ENCODE peak calls at places on chromosome 5, in six cellular contexts. J is foreskin keratinocyte, O is Peyer's patch, X is HCT116, V is heart left ventricle, U is heart right ventricle. H is an unnamed sample.

GRCh38 chr5:32230356-32231099 is 56.4 kb upstream of the GOLPH3 start:
- DNase-seq in O (no peak), V (no peak), X (no peak), J (no peak), U (no peak), H (no peak)

GRCh38 chr5:1468629-1469527 is 23.6 kb upstream of the SLC6A3 start:
- DNase-seq in X (no peak), V (peak), J (no peak), O (peak), U (no peak), H (no peak)

GRCh38 chr5:111754190-111754589 is 2.8 kb downstream of the NREP start:
- DNase-seq in U (no peak), V (no peak), O (no peak), J (no peak), X (no peak), H (no peak)

GRCh38 chr5:157463621-157464407 is 3.8 kb downstream of the NIPAL4 start:
- DNase-seq in V (no peak), X (peak), J (peak), O (no peak), U (no peak), H (no peak)

GRCh38 chr5:79183617-79184016 is 52.3 kb upstream of the JMY start:
- DNase-seq in U (no peak), O (no peak), X (no peak), J (peak), V (no peak), H (no peak)

GRCh38 chr5:12934722-12935121 is 1009.8 kb downstream of the DNAH5 start:
- DNase-seq in J (peak), O (no peak), X (no peak), U (no peak), V (no peak), H (no peak)

GRCh38 chr5:23158179-23158578 is 305.0 kb upstream of the CDH12 start:
- DNase-seq in X (no peak), O (no peak), V (no peak), J (no peak), U (no peak), H (no peak)

GRCh38 chr5:176619569-176620332 is 9.8 kb upstream of the GPRIN1 start:
- DNase-seq in U (no peak), J (no peak), X (no peak), V (no peak), O (no peak), H (no peak)

GRCh38 chr5:127254729-127255284 is 35.8 kb upstream of the MEGF10 start:
- DNase-seq in V (no peak), U (no peak), O (no peak), X (peak), J (peak), H (no peak)

GRCh38 chr5:148042920-148043319 is 20.9 kb upstream of the SPINK5 start:
- DNase-seq in U (no peak), X (no peak), V (no peak), J (no peak), O (no peak), H (no peak)

GRCh38 chr5:171420429-171421231 is 1.2 kb downstream of the FGF18 start:
- DNase-seq in X (no peak), U (peak), J (peak), V (peak), O (peak), H (peak)

GRCh38 chr5:40453689-40454088 is 226.0 kb upstream of the PTGER4 start:
- DNase-seq in X (no peak), O (no peak), V (no peak), U (no peak), J (no peak), H (no peak)
- H3K27ac ChIP-seq in X (no peak), O (no peak), V (no peak), U (no peak), J (no peak), H (no peak)

GRCh38 chr5:132387649-132388117 is 18.2 kb downstream of the SLC22A5 start:
- DNase-seq in X (peak), O (peak), J (peak), U (peak), V (peak), H (no peak)

GRCh38 chr5:132389051-132389331 is 19.5 kb downstream of the SLC22A5 start:
- DNase-seq in X (no peak), U (no peak), J (no peak), V (no peak), O (no peak), H (no peak)

GRCh38 chr5:132386644-132387286 is 17.3 kb downstream of the SLC22A5 start:
- DNase-seq in U (peak), J (peak), O (peak), V (peak), X (peak), H (peak)

GRCh38 chr5:132389453-132390286 is 20.2 kb downstream of the SLC22A5 start:
- DNase-seq in O (no peak), U (no peak), J (peak), V (no peak), X (peak), H (no peak)

DNA sequence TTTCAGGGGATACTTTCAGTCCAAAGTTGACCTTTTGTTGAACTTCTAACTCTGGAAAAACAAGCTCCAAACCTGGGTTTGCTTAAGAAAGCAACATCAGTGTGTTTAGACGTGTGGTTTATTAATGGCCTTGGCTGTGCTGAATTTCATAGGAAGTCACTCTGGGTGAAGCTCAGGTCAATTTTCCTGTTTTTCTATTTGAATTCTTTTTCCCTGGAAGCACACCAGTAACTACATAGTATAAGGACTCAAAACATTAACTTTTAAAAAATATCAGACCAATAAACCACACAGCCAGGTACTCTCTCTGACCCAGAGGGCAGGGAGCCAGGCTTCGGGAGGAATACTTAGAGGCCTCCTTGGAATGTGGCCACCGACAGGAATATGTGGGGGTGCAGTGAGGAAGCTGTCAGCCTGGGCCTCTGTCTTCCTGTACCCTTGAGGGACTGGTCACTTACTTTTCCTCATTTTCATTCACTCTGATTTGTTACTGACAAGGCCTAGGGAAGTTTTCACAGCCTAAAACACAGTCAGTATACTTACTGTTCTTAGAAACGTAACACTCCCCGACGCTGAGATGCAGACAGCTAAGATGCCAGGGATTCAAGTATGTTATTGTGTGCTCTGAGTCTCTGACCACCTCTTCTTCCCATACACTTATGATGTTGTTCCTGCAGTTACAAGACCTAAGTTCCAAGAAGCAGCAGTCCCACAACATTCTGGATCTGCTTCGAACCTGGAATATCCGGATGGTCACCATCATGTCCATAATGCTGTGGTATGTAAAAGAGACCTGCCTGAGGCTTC is 18.9 kb downstream of the SLC22A5 start:
- DNase-seq in O (no peak), J (no peak), V (no peak), X (no peak), U (peak), H (no peak)
- H3K27ac ChIP-seq in O (peak), J (peak), V (peak), X (peak), U (peak), H (no peak)

GRCh38 chr5:135998889-135999288 is 29.9 kb upstream of the TGFBI start:
- DNase-seq in X (no peak), V (no peak), O (no peak), J (no peak), U (no peak), H (no peak)
- H3K27ac ChIP-seq in X (no peak), V (no peak), O (peak), J (no peak), U (peak), H (no peak)

DNA sequence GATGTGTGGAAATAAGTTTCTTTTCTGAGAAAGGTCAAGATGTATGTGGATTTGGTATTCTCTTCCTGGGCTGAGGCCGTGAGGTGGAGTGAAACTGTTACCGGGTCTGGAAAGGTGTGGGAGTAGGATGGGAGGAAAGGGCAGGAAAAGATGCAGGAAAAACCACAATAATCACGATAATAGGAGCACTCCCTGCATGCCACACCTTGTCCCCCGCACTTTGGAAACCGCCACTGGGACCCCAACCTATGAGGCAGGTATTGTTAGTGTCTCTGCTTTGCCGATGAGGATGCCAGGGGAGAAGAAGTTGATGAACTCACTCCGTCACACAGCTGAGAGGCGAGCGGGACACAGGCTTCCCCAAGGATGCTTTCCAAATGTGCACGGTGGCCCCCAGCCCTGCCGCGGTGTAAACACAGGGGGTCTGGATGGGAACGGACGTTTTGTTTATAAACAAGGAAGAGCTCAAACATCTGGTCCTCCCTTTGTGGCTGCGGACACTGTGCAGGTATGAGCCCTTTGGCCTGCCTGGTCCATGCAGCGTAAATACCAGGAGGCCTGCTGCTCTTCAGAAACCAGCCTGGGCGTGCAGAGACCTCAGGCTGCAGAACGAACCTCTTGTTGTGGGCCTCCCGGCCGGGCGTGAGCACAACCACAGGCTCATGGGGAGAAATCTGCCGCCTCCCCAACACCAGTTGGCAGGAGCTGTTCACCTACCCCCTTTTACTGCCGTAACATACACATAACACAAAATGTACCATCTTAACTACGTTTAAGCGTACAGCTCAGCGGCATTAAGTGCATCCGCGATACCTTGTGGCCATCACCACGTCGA is 126.7 kb downstream of the COL23A1 start:
- DNase-seq in X (no peak), V (no peak), J (no peak), O (no peak), U (no peak), H (no peak)
- H3K27ac ChIP-seq in X (no peak), V (no peak), J (no peak), O (no peak), U (no peak), H (no peak)

GRCh38 chr5:53749611-53750010 is 189.2 kb downstream of the NDUFS4 start:
- DNase-seq in V (no peak), U (no peak), J (no peak), O (no peak), X (no peak), H (no peak)
- H3K27ac ChIP-seq in V (no peak), U (no peak), J (no peak), O (no peak), X (no peak), H (no peak)

DNA sequence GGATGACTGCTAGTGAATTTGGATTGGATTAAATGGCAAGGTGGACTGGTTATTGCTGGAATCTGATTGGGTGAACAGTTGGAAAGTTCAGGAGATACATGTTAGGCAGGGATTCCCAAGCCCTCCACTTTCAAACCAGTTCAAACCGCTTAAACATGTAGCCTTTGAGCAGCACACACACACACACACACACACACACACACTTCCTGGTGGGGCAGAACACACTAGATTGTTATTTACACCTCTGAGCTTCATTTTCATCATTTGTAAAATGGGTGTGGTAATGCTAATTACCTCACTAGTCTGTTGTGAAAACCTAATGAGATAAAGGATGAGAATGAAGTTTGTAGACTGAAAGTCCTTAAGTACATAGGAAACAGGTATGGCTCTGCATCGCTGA is 6.9 kb upstream of the MYOZ3 start:
- DNase-seq in J (no peak), O (no peak), V (no peak), U (no peak), X (no peak), H (no peak)
- H3K27ac ChIP-seq in J (no peak), O (no peak), V (no peak), U (no peak), X (no peak), H (no peak)

GRCh38 chr5:120386981-120387380 is 77.1 kb upstream of the PRR16 start:
- DNase-seq in U (no peak), V (no peak), O (no peak), X (no peak), J (no peak), H (no peak)
- H3K27ac ChIP-seq in U (peak), V (peak), O (peak), X (no peak), J (no peak), H (no peak)

DNA sequence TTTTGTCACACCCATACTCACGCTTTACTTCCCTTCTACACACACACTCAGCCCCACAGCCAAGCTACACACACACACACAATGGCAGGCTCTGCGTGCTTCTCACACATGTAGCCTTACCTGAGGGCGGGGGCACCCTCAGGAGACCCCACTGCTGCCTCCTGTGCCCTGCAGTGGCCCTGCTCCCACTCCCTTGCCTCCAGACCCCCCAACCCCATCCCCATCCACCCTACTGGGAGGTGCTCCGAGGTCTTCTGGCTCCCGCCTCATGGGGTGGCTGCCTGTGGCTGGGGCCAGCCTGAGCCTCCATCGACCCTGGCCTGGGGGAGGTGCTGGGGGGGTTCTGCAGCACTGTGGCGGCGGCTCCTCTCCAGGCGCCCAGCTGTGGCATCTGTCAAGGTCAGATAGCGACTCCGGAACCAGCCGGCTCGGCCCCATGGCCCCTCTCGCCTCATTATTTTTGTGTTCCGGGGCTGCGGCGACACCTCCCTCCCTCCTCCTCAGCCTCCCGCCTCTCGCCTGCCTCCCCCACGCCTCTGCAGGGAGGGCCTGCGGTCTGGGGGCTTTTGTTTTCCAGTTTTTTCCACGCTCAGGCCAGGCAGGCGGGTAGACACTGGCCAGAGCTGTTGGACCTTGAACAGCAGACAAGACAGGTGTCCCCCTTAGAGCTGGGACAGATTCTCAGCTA is 21.7 kb downstream of the CXXC5 start:
- DNase-seq in V (peak), U (peak), O (no peak), X (no peak), J (no peak), H (no peak)
- H3K27ac ChIP-seq in V (peak), U (peak), O (peak), X (no peak), J (no peak), H (peak)

DNA sequence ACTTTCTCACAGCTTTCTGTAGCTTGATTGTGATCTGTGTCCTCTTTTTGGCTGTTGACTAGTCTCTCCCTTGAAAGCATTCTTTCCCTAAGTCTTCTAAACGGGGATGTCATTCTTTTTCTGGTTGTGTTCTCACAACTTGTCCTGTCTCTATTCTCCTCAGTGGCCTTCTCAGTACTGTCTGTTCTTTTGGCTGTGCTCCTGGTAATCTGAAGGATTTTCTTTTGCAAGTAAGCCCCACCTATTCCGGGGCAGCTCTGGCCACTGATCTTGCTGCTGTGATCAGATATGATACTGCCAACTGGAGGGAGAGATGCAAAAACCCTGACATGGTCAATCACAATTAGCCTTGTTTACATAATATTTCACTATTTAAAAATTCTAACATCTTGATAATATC is 172.2 kb downstream of the CDC42SE2 start:
- DNase-seq in X (no peak), V (no peak), O (no peak), U (no peak), J (no peak), H (no peak)
- H3K27ac ChIP-seq in X (no peak), V (no peak), O (peak), U (no peak), J (no peak), H (peak)

DNA sequence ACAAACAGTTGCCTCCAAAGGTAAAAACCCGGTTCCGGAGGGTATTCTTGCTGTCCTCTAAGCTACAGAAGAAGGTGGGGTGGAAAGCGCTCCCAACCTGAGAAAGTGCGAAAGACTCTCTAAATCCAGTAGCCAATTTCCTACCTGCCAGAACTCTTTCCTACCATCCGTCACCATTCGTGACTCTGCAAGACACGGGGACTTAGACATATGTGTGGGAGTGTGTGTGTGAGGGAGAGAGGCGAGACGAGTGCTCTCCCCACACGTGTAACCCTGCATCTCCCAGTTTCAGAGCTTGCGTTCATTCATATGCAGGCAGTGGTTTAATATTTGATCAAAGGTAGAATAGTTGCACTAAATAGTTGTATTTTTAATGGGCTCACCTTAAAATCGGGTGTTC is 473 bp upstream of the GABRA1 start:
- DNase-seq in J (no peak), X (no peak), O (no peak), U (no peak), V (no peak), H (no peak)
- H3K27ac ChIP-seq in J (no peak), X (no peak), O (no peak), U (no peak), V (no peak), H (no peak)